ENCODE peak calls at places on chromosome 12, in six cellular contexts. W, H, Y, L, X and F are unnamed samples. For H3K4me1, the result is how much of the 10 kb centered on the place peaks cover.

GRCh38 chr12:30088259-30088995 is 304.7 kb upstream of the TMTC1 start:
- DNase-seq in H (no peak), L (no peak), Y (no peak), W (no peak), X (peak), F (no peak)

GRCh38 chr12:59283012-59283411 is 312.8 kb upstream of the SLC16A7 start:
- DNase-seq in H (no peak), X (peak), Y (no peak), W (no peak), L (no peak), F (no peak)

GRCh38 chr12:128387811-128388422 is 120.9 kb downstream of the TMEM132C start:
- DNase-seq in X (peak), W (no peak), H (peak), Y (peak), L (peak), F (no peak)

GRCh38 chr12:82475211-82475610 is 116.9 kb downstream of the METTL25 start:
- DNase-seq in H (no peak), X (no peak), W (no peak), Y (no peak), L (no peak), F (no peak)

GRCh38 chr12:52975820-52976573 is 27.1 kb downstream of the KRT18 start:
- DNase-seq in L (no peak), Y (no peak), H (no peak), X (peak), W (peak), F (peak)

GRCh38 chr12:27785882-27786570 is 6.0 kb upstream of the MANSC4 start:
- DNase-seq in X (no peak), H (no peak), W (peak), L (peak), Y (no peak), F (no peak)

GRCh38 chr12:124808276-124808675 is 55.4 kb downstream of the SCARB1 start:
- DNase-seq in X (no peak), W (no peak), Y (no peak), L (no peak), H (no peak), F (no peak)

GRCh38 chr12:122326597-122326996 is 60.3 kb upstream of the VPS33A start:
- DNase-seq in L (no peak), H (no peak), X (no peak), W (no peak), Y (no peak), F (no peak)

GRCh38 chr12:71007025-71007424 is 86.5 kb upstream of the PTPRR start:
- DNase-seq in L (no peak), H (no peak), X (no peak), W (no peak), Y (no peak), F (no peak)

GRCh38 chr12:113479578-113480335 is 8.1 kb upstream of the LHX5 start:
- DNase-seq in H (no peak), L (no peak), W (peak), X (peak), Y (peak), F (no peak)

GRCh38 chr12:94186461-94187237 is 38.3 kb downstream of the PLXNC1 start:
- DNase-seq in W (peak), Y (peak), H (peak), X (peak), L (no peak), F (no peak)

GRCh38 chr12:94057262-94058151 is 90.9 kb upstream of the PLXNC1 start:
- DNase-seq in Y (no peak), H (no peak), X (no peak), L (no peak), W (no peak), F (no peak)

GRCh38 chr12:49832836-49833421 is 4.7 kb upstream of the NCKAP5L start:
- DNase-seq in X (no peak), H (no peak), Y (no peak), L (no peak), W (peak), F (no peak)

GRCh38 chr12:22312336-22312735 is 22.2 kb downstream of the ST8SIA1 start:
- DNase-seq in H (no peak), X (no peak), L (no peak), Y (no peak), W (peak), F (no peak)

GRCh38 chr12:69500631-69501030 is 30.4 kb downstream of the FRS2 start:
- DNase-seq in L (no peak), X (no peak), W (peak), H (no peak), Y (no peak), F (no peak)

GRCh38 chr12:13039557-13039956 is 4.6 kb upstream of the FAM234B start:
- DNase-seq in X (peak), L (no peak), Y (no peak), H (no peak), W (no peak), F (no peak)

GRCh38 chr12:126483145-126484068 is 1418.2 kb downstream of the AACS start:
- DNase-seq in X (no peak), Y (no peak), H (peak), W (no peak), L (no peak), F (no peak)

GRCh38 chr12:53575502-53576264 is 50.5 kb downstream of the ATF7 start:
- DNase-seq in Y (no peak), X (peak), W (peak), H (no peak), L (no peak), F (no peak)

GRCh38 chr12:52356031-52356761 is 11.1 kb downstream of the KRT85 start:
- DNase-seq in L (no peak), H (no peak), Y (no peak), W (no peak), X (no peak), F (no peak)

GRCh38 chr12:28787151-28787550 is 361.9 kb upstream of the FAR2 start:
- DNase-seq in L (no peak), X (no peak), H (no peak), Y (no peak), W (peak), F (no peak)

GRCh38 chr12:128815779-128816642 is 7.7 kb downstream of the SLC15A4 start:
- DNase-seq in H (no peak), Y (no peak), W (no peak), L (no peak), X (no peak), F (no peak)

GRCh38 chr12:44968960-44969359 is 81.9 kb downstream of the DBX2 start:
- DNase-seq in W (no peak), H (no peak), Y (no peak), X (no peak), L (no peak), F (no peak)

GRCh38 chr12:91009319-91009950 is 4.7 kb upstream of the EPYC start:
- DNase-seq in W (peak), L (no peak), X (no peak), H (no peak), Y (no peak), F (no peak)

GRCh38 chr12:27592548-27592947 is 68.5 kb downstream of the PPFIBP1 start:
- DNase-seq in H (peak), Y (no peak), X (peak), L (no peak), W (peak), F (peak)

GRCh38 chr12:57852195-57852594 is 5.7 kb upstream of the CTDSP2 start:
- DNase-seq in H (no peak), X (no peak), L (no peak), W (no peak), Y (no peak), F (no peak)

GRCh38 chr12:46555379-46555778 is 182.8 kb upstream of the SLC38A2 start:
- DNase-seq in Y (no peak), W (peak), H (no peak), X (no peak), L (no peak), F (no peak)

GRCh38 chr12:131751335-131751734 is 40.4 kb downstream of the SFSWAP start:
- DNase-seq in W (no peak), H (no peak), L (no peak), Y (no peak), X (no peak), F (no peak)

GRCh38 chr12:5556033-5556614 is 124.2 kb downstream of the NTF3 start:
- DNase-seq in Y (peak), W (no peak), H (no peak), L (no peak), X (no peak), F (no peak)

GRCh38 chr12:2944401-2945047 is 14.7 kb upstream of the TEAD4 start:
- DNase-seq in W (peak), L (no peak), Y (peak), H (peak), X (peak), F (no peak)

GRCh38 chr12:2288001-2288400 is 235.2 kb downstream of the CACNA1C start:
- DNase-seq in Y (no peak), X (peak), H (no peak), L (no peak), W (peak), F (no peak)

GRCh38 chr12:13915096-13915495 is 66.3 kb downstream of the GRIN2B start:
- DNase-seq in L (no peak), W (no peak), Y (no peak), H (no peak), X (no peak), F (no peak)

GRCh38 chr12:67766370-67766769 is 117.8 kb downstream of the DYRK2 start:
- DNase-seq in H (no peak), X (no peak), W (peak), Y (no peak), L (no peak), F (peak)

GRCh38 chr12:57888407-57889157 is 42.1 kb upstream of the CTDSP2 start:
- DNase-seq in H (no peak), L (no peak), Y (peak), W (peak), X (peak), F (peak)

GRCh38 chr12:26369588-26369987 is 174.2 kb downstream of the SSPN start:
- DNase-seq in H (no peak), X (peak), Y (no peak), W (peak), L (no peak), F (no peak)

DNA sequence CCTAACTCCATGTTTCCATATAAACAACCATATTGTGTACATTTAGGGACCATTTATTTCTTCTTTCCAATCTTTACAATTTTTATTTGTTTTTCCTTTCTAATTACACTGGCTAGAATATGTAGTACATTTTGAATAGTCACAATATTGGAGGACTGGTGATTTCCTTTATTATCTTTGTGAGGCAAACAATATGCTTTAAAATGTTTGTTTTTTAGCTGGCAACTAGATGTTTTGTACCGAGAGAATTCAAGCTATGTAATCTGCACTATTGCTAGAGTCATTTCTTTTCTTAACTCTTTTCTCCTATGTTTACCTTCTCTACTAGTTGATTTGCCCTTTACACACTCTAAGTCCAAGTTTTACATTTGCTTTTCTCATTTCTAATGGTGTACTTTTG is 13.3 kb upstream of the NTN4 start:
- DNase-seq in X (no peak), L (no peak), W (no peak), Y (no peak), H (no peak), F (no peak)
- H3K4me1 ChIP-seq in X (under half), L (under half), W (under half), Y (under half), H (under half), F (half or more)

GRCh38 chr12:104761091-104761490 is 197.0 kb downstream of the SLC41A2 start:
- DNase-seq in X (no peak), Y (no peak), H (no peak), W (no peak), L (no peak), F (no peak)
- TF ChIP-seq CTCF in X (no peak), Y (no peak), H (no peak), W (no peak), L (no peak), F (no peak)

DNA sequence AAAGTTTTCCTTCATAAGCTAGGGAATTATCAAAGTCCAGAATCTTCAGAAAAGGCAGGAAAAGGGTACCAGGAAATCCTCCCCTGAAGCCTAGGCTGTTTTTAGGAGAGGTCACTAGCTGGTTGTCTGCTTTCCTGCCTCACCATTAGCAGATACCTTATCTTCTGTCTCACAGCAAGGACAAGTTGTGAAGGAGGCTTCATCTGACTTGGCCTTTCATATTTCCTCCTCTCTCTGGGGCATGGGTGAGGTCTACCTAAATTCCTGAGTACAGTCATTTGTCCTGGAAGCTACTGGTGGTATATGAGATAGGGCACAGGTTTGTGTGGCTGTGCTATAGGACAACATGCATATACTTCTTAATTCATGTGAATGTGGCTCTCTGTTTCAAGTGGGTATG is 2.3 kb downstream of the FOXJ2 start:
- DNase-seq in X (no peak), W (no peak), Y (no peak), H (no peak), L (no peak), F (no peak)
- H3K27ac ChIP-seq in X (peak), W (no peak), Y (no peak), H (peak), L (peak), F (no peak)

GRCh38 chr12:120239776-120240494 is 25.6 kb downstream of the PXN start:
- DNase-seq in W (no peak), Y (no peak), H (no peak), L (no peak), X (no peak), F (no peak)
- H3K4me1 ChIP-seq in W (half or more), Y (under half), H (under half), L (half or more), X (half or more), F (half or more)

DNA sequence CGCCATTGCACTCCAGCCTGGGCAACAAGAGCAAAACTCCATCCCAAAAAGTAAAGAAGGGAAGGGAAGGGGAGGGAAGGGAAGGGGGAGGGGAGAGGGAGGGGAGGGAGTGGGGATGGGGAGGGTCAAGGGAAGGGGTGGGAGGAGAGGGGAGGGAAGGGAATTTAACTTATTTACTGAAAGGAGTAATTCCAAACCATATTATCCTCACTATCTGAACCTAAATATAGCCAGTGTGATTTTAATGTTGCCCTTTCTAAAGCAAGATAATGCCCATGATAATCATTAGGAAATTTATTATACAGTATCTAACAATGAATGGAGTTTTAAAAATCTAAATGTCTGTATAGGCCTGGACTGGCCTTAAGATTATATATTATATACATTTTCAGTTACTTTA is 7.3 kb downstream of the SMIM10L1 start:
- DNase-seq in H (no peak), X (no peak), L (no peak), W (no peak), Y (no peak), F (no peak)
- TF ChIP-seq CTCF in H (no peak), X (no peak), L (no peak), W (no peak), Y (no peak), F (no peak)

GRCh38 chr12:108035372-108035771 is 93.7 kb upstream of the WSCD2 start:
- DNase-seq in H (no peak), W (no peak), X (no peak), L (no peak), Y (no peak), F (no peak)

GRCh38 chr12:108040968-108041367 is 88.1 kb upstream of the WSCD2 start:
- DNase-seq in Y (no peak), L (no peak), W (no peak), X (no peak), H (no peak), F (no peak)

GRCh38 chr12:108043750-108044149 is 85.3 kb upstream of the WSCD2 start:
- DNase-seq in X (no peak), W (no peak), Y (no peak), L (no peak), H (no peak), F (no peak)

GRCh38 chr12:108037960-108038359 is 91.1 kb upstream of the WSCD2 start:
- DNase-seq in X (no peak), Y (no peak), W (no peak), L (no peak), H (no peak), F (no peak)

DNA sequence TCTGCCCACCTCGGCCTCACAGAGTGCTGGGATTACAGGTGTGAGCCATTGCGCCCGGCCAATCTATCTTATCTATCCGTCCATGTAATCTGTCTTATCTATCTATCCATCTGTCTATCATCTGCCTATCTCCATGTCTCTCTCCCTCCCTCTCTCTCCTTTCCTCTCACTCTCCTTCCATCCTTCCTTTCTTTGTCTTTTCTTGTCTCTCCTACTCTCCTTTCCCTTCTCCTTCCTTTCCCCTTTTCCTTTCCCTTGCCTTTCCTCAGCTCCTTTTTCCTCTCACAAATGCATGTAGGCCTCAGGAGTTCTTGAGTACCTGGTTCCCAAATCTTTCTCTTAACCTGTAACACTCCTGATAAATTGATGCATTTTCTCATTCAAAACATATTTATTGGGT is 89.3 kb upstream of the WSCD2 start:
- DNase-seq in Y (no peak), W (no peak), H (no peak), X (no peak), L (no peak), F (no peak)
- H3K27ac ChIP-seq in Y (no peak), W (no peak), H (no peak), X (no peak), L (no peak), F (no peak)